ENCODE peak calls at places on chromosomes 2 and 18, in five cellular contexts. R is substantia nigra, L is NCI-H748 treated with DMSO at 0.1 percent for 48 hours, J is DMS153, Z is PC-3. E is an unnamed sample.

GRCh38 chr2:26438526-26438925 is 36.8 kb downstream of the DRC1 start:
- DNase-seq in J (peak; percentile 2), L (no peak), R (no peak), Z (no peak), E (no peak)

GRCh38 chr18:75213610-75214009 is 3.0 kb downstream of the TSHZ1 start:
- DNase-seq in J (peak; percentile 79), R (no peak), L (peak; percentile 67), Z (peak; percentile 46), E (no peak)

GRCh38 chr2:102788880-102789250 is 27.0 kb downstream of the TMEM182 start:
- DNase-seq in R (no peak), Z (no peak), J (no peak), L (no peak), E (no peak)

GRCh38 chr2:54504866-54505265 is 48.7 kb downstream of the SPTBN1 start:
- DNase-seq in Z (no peak), R (no peak), L (no peak), J (no peak), E (no peak)

GRCh38 chr2:239932881-239933735 is 92.0 kb downstream of the NDUFA10 start:
- DNase-seq in R (no peak), J (no peak), L (no peak), Z (no peak), E (no peak)

GRCh38 chr2:1656961-1657841 is 87.1 kb downstream of the PXDN start:
- DNase-seq in L (no peak), J (no peak), R (no peak), Z (no peak), E (no peak)

GRCh38 chr18:48772457-48772856 is 178.3 kb downstream of the SMAD7 start:
- DNase-seq in R (no peak), Z (no peak), J (no peak), L (no peak), E (no peak)

GRCh38 chr2:159737292-159737916 is 25.1 kb downstream of the MARCHF7 start:
- DNase-seq in R (no peak), L (no peak), Z (no peak), J (no peak), E (no peak)

GRCh38 chr18:79963658-79964329 is 649 bp upstream of the HSBP1L1 start:
- DNase-seq in L (no peak), R (no peak), J (no peak), Z (no peak), E (no peak)

GRCh38 chr18:12376034-12376717 is 851 bp downstream of the AFG3L2 start:
- DNase-seq in J (no peak), R (no peak), L (peak; percentile 32), Z (peak; percentile 30), E (no peak)

GRCh38 chr2:55106148-55106547 is 55.9 kb upstream of the RTN4 start:
- DNase-seq in Z (no peak), L (no peak), J (no peak), R (no peak), E (no peak)

GRCh38 chr2:117835990-117836760 is 21.7 kb downstream of the DDX18 start:
- DNase-seq in L (no peak), J (peak; percentile 34), Z (peak; percentile 35), R (peak; percentile 31), E (no peak)

GRCh38 chr2:23530121-23530908 is 145.3 kb downstream of the KLHL29 start:
- DNase-seq in Z (no peak), R (no peak), J (peak; percentile 47), L (peak; percentile 36), E (no peak)

GRCh38 chr2:20584045-20584636 is 66.8 kb downstream of the HS1BP3 start:
- DNase-seq in R (no peak), L (no peak), Z (peak; percentile 75), J (no peak), E (no peak)

GRCh38 chr18:43383031-43383430 is 105.7 kb upstream of the SYT4 start:
- DNase-seq in J (no peak), Z (no peak), R (no peak), L (no peak), E (no peak)

GRCh38 chr2:191617589-191617988 is 60.3 kb upstream of the NABP1 start:
- DNase-seq in J (no peak), Z (peak; percentile 40), L (no peak), R (no peak), E (no peak)

GRCh38 chr2:194927489-194927888 is 729.5 kb upstream of the SLC39A10 start:
- DNase-seq in J (no peak), L (no peak), R (no peak), Z (no peak), E (no peak)

GRCh38 chr2:217420868-217421267 is 561.0 kb upstream of the TNP1 start:
- DNase-seq in R (no peak), L (no peak), Z (no peak), J (no peak), E (no peak)

GRCh38 chr2:173231042-173231441 is 123.6 kb upstream of the CDCA7 start:
- DNase-seq in Z (no peak), L (peak; percentile 22), J (peak; percentile 98), R (no peak), E (peak; percentile 84)

GRCh38 chr18:11810379-11810778 is 40.8 kb upstream of the CHMP1B start:
- DNase-seq in L (no peak), Z (no peak), R (no peak), J (no peak), E (no peak)

GRCh38 chr2:217964255-217964654 is 38.5 kb downstream of the TNS1 start:
- DNase-seq in R (no peak), L (no peak), J (no peak), Z (no peak), E (no peak)

GRCh38 chr2:146814971-146815370 is 1029.9 kb upstream of the ACVR2A start:
- DNase-seq in R (no peak), L (no peak), J (no peak), Z (peak; percentile 89), E (no peak)

GRCh38 chr2:108106746-108107145 is 120.4 kb downstream of the SLC5A7 start:
- DNase-seq in L (peak; percentile 4), Z (no peak), J (no peak), R (no peak), E (no peak)

GRCh38 chr2:100409461-100409860 is 8.0 kb downstream of the CHST10 start:
- DNase-seq in Z (no peak), J (no peak), R (no peak), L (no peak), E (no peak)

GRCh38 chr2:45881970-45882581 is 230.6 kb downstream of the PRKCE start:
- DNase-seq in R (no peak), Z (no peak), J (no peak), L (no peak), E (no peak)

GRCh38 chr18:79875931-79876461 is 75.5 kb downstream of the SLC66A2 start:
- DNase-seq in J (no peak), Z (no peak), R (no peak), L (no peak), E (no peak)

GRCh38 chr18:41370740-41371623 is 584.1 kb upstream of the PIK3C3 start:
- DNase-seq in J (no peak), R (no peak), Z (no peak), L (peak; percentile 39), E (no peak)

GRCh38 chr2:66948234-66948633 is 448.9 kb upstream of the ETAA1 start:
- DNase-seq in J (no peak), R (no peak), L (no peak), Z (no peak), E (no peak)

GRCh38 chr18:23710946-23711345 is 21.7 kb downstream of the LAMA3 start:
- DNase-seq in R (no peak), J (no peak), Z (peak; percentile 69), L (no peak), E (no peak)

GRCh38 chr2:41781082-41781481 is 266.7 kb upstream of the PKDCC start:
- DNase-seq in J (no peak), R (no peak), Z (no peak), L (no peak), E (no peak)